ENCODE peak calls at places on chromosomes 5 and 9, in ten cellular contexts. C is left lung; S is PC-9; K is mesendoderm; Y is HL-60; T is breast epithelium; Q is endothelial cell of umbilical vein; R is fibroblast of lung; B is CD4-positive, alpha-beta T cell; Z is stomach. I is an unnamed sample.

GRCh38 chr5:90325093-90325492 is 84.5 kb downstream of the CETN3 start:
- DNase-seq in S (no peak), C (no peak), Z (no peak), B (no peak), T (no peak), R (no peak), Q (no peak), Y (no peak), K (no peak), I (no peak)

GRCh38 chr5:167143726-167144125 is 1147.7 kb upstream of the WWC1 start:
- DNase-seq in R (no peak), Y (no peak), Q (no peak), B (no peak), T (no peak), S (no peak), K (peak), C (no peak), Z (no peak), I (no peak)

GRCh38 chr5:180205936-180206335 is 3.1 kb downstream of the RASGEF1C start:
- DNase-seq in T (no peak), B (no peak), K (no peak), S (no peak), Z (no peak), Q (no peak), C (no peak), R (no peak), Y (no peak), I (no peak)

GRCh38 chr5:117131876-117132275 is 557.3 kb upstream of the SEMA6A start:
- DNase-seq in S (no peak), Y (no peak), C (no peak), R (no peak), B (no peak), T (no peak), Q (no peak), K (no peak), Z (no peak), I (no peak)

GRCh38 chr5:64497390-64497789 is 8.4 kb upstream of the RGS7BP start:
- DNase-seq in Z (no peak), R (peak), T (no peak), Q (no peak), S (no peak), Y (no peak), K (peak), C (no peak), B (no peak), I (no peak)

GRCh38 chr5:150079655-150080461 is 6.5 kb downstream of the CSF1R start:
- DNase-seq in Z (peak), Y (no peak), R (no peak), C (no peak), T (peak), Q (no peak), B (no peak), S (no peak), K (no peak), I (no peak)

GRCh38 chr5:128534729-128535128 is 3.3 kb downstream of the FBN2 start:
- DNase-seq in C (no peak), B (no peak), Q (no peak), R (peak), K (peak), S (peak), T (no peak), Z (no peak), Y (no peak), I (peak)

GRCh38 chr9:92122792-92123191 is 7.6 kb upstream of the SPTLC1 start:
- DNase-seq in T (no peak), Y (no peak), S (no peak), C (no peak), B (no peak), Q (no peak), R (no peak), Z (no peak), K (no peak), I (no peak)

GRCh38 chr9:100066539-100066938 is 32.3 kb downstream of the ERP44 start:
- DNase-seq in S (no peak), K (peak), R (no peak), Y (no peak), T (no peak), B (no peak), C (no peak), Q (no peak), Z (no peak), I (peak)

GRCh38 chr9:100064872-100065581 is 33.8 kb downstream of the ERP44 start:
- DNase-seq in S (no peak), B (no peak), C (no peak), Z (no peak), Q (no peak), Y (no peak), R (peak), K (no peak), T (no peak), I (no peak)

GRCh38 chr9:100058699-100059579 is 39.9 kb downstream of the ERP44 start:
- DNase-seq in B (no peak), Z (no peak), C (no peak), S (no peak), R (no peak), Y (no peak), T (no peak), Q (no peak), K (no peak), I (no peak)

GRCh38 chr9:100057624-100058023 is 41.2 kb downstream of the ERP44 start:
- DNase-seq in B (no peak), R (no peak), K (no peak), Z (no peak), Y (no peak), Q (no peak), S (no peak), C (no peak), T (no peak), I (no peak)

GRCh38 chr9:100063185-100063584 is 35.6 kb downstream of the ERP44 start:
- DNase-seq in Q (peak), B (no peak), K (peak), R (no peak), S (no peak), Y (no peak), Z (no peak), C (no peak), T (no peak), I (peak)
- H3K27ac ChIP-seq in Q (no peak), B (no peak), K (no peak), R (no peak), S (no peak), Y (no peak), Z (no peak), C (no peak), T (no peak), I (no peak)

GRCh38 chr9:13140843-13141592 is 138.5 kb downstream of the MPDZ start:
- DNase-seq in S (no peak), T (no peak), R (peak), K (peak), C (no peak), Q (peak), B (no peak), Y (no peak), Z (no peak), I (no peak)
- H3K27ac ChIP-seq in S (no peak), T (no peak), R (no peak), K (no peak), C (no peak), Q (peak), B (no peak), Y (no peak), Z (no peak), I (no peak)

DNA sequence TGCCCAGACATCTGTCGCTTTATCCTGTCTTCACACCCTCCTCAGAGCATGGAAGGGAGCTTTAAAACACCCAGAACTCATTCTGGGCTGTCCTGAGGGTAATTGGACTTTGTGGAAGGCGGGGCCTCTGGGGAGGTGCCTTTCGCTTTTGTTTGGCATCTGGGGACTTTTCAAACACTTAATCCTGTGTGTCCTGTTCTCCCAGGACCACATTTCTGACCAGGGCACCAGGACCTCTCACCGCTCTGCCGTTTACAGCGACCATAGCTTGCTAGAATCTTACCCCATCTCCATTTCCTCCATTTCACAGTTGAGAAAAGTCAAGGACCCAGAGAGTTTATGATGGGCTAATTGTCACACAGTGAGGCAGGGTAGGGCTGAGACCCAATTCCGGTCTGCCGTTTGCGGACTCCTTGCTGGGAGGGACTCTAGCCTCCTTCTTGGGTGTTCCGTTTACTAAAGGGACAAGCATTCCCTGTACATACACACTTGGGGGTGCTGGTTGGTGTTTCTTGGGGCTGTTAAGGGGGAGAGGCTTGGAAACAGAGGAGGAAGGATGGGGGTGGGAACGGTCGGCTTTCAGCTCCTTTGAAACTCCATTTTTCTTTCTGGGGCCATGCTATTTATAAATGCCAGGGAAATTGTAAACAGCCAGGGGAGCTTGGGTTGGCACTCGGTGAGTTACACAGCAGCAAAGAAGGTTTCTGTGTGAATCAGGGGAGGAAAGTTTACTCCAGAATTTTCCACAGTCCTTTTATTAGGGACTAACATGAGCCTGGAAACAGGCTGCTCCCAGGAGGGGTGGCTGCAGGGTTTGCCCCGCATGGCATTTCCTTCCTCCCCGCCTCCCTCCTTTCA is 1.3 kb downstream of the GSN start:
- DNase-seq in S (peak), Y (no peak), B (no peak), Q (peak), K (peak), R (peak), T (peak), C (no peak), Z (peak), I (peak)
- H3K27ac ChIP-seq in S (no peak), Y (peak), B (no peak), Q (no peak), K (no peak), R (peak), T (peak), C (peak), Z (peak), I (no peak)

DNA sequence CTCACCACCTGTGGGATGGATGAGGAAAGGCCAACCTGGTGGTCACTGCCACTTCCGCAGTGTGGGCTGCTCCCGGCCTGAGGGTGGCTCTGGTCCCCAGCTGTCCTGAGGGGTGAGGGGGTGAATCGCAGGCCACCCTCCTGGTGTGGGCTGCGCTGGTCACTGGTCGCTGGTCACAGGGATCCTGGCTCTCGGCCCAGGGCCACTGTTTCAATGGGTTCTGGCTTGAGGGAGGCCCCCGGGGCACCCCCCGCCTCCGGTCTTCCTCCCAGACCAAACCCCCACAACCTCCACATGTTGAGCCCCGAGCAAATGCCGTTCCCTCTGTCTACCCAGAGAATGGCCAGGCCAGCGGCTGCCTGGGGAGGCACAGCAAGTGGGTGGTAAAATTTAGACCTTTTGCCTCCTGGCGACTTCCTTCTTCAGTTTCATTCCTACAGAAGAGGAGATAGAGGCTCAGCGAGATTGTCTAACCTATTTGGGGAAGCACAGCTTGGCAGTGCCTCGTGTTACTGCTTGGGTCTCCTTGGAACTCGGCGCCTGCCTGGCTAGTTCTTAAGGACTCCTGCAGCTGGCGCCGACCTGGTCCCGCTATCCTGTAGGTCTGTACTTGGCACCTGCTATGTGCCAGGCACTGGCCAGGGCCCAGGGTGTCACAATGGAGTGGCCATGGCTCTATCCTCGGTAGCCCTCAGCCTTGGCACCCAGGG is 48.2 kb downstream of the RXRA start:
- DNase-seq in Y (peak), S (no peak), Q (no peak), Z (no peak), C (peak), B (no peak), K (no peak), T (no peak), R (no peak), I (no peak)
- H3K27ac ChIP-seq in Y (peak), S (peak), Q (no peak), Z (peak), C (peak), B (no peak), K (no peak), T (peak), R (no peak), I (no peak)

DNA sequence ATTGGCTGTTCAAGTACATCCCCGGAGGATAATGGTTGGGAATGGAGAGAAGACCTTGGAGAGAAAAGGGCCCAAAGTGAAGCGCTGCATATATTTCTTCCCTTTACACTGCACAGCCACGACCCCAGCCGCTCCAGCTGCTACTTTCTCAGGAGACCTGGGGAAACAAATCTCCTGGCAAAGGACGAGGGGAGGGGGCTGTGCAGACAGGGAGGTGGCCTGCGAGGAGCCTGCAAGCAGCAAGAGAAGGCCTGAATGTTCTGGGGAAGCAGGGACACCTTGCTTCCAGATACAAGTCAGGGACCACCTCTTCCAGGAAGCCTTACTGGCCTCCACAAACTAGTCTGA is 739 bp upstream of the PDLIM4 start:
- DNase-seq in R (no peak), K (no peak), C (no peak), Z (no peak), B (no peak), Y (no peak), T (no peak), Q (no peak), S (no peak), I (no peak)
- H3K27ac ChIP-seq in R (no peak), K (no peak), C (no peak), Z (peak), B (no peak), Y (no peak), T (peak), Q (no peak), S (no peak), I (peak)

DNA sequence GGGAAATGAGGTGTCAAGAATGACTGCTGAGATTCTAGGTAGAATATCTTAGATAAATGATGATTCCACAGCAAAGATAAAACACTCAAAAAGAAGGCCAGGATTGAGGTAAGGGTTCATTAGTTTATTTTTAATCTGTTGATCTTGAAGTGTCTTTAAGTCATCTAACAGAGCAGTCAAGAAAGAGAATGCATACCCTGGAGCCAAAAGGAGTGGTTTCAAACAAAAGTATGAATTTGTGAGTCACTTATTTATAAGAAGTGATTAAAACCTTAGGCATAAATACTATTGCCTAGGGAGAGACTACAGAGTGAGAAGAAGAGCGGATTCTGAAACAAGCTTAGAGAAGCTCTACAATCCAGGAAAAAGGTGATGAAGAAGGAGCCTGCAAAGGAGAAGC is 541.0 kb downstream of the DTWD2 start:
- DNase-seq in Q (no peak), T (no peak), B (no peak), Y (no peak), R (no peak), K (no peak), S (no peak), C (no peak), Z (no peak), I (no peak)
- H3K27ac ChIP-seq in Q (no peak), T (no peak), B (no peak), Y (no peak), R (no peak), K (no peak), S (no peak), C (no peak), Z (no peak), I (no peak)

DNA sequence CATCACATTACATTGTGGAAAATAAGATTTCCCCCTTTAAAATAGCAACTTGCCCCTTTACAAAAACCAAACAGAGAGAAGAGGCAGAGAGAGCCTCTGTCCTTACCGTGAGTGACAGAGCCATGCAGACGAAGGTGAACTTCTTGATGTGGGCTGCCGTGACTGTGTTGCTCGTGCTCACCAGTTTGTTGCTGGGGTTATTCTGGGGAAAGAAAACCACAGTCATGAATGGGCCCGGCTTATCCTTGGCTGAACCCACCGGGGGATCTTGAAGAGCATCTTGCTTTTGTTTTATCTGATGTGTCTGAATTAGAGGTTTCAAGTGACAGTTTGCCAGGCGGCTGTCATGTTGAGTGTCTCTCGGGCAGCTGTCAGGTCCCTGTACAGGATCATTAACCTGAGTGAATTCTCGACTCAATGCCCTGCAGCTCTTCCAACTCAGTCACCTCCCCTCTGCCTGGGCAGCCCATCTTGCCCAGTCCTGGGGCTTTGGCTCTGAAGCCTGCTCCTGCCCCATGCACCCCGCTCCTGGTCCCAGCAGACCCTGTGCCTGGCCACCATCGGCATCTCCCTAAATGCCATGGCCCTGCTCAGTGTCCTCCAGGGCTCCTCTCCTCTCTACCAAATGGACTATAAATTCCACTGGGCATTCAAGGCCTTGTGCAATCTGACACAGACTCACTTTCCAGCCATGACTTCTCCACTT is 77.4 kb downstream of the OTULIN start:
- DNase-seq in Y (no peak), S (no peak), B (no peak), R (no peak), T (no peak), C (no peak), Z (no peak), K (no peak), Q (no peak), I (no peak)
- H3K27ac ChIP-seq in Y (no peak), S (no peak), B (no peak), R (no peak), T (no peak), C (no peak), Z (no peak), K (no peak), Q (no peak), I (no peak)

GRCh38 chr5:78594014-78594413 is 54.6 kb downstream of the LHFPL2 start:
- DNase-seq in Y (no peak), Z (no peak), S (no peak), B (no peak), C (no peak), Q (no peak), R (no peak), T (no peak), K (no peak), I (no peak)
- H3K27ac ChIP-seq in Y (no peak), Z (no peak), S (peak), B (no peak), C (peak), Q (peak), R (peak), T (peak), K (no peak), I (no peak)

DNA sequence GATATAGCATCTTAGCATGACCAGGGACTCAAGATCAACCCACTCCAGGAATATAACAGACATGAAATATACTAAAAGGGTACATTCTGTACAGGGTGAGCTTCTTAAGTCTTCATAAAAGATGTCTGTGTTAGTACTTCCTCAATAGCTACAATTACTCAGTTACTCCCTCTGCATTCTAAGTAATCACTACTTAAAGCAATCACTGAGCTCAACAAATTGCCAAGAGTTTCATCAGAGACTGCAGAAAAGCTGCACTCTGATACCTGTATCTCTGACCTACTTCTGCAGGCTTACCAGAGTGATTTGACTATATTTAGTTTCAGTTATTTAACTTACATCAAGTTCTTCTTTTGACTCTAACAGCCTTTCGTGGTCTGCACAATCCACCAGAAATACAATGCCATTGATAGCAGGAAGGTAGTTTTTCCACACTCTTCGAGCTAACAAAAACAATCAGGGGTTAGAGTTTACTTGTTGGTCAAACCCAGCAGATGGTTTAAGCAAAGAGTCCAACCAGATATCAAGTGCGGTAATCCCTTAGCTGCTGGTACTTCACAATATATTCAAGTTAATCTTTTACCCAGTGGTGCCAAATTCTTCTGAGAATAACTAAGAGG is 23.3 kb downstream of the SAR1B start:
- DNase-seq in Z (no peak), T (no peak), Y (no peak), Q (no peak), S (no peak), B (no peak), C (no peak), K (no peak), R (no peak), I (peak)
- H3K27ac ChIP-seq in Z (no peak), T (no peak), Y (no peak), Q (no peak), S (peak), B (no peak), C (no peak), K (no peak), R (no peak), I (peak)

I was measured in small intestine.